ENCODE peak calls at places on chromosomes 6 and 20, in ten cellular contexts. Y, H, M, A, Z, V, E, B, S and G are unnamed samples.
A peak's percentile ranks its signal among the peaks of the same experiment; 100 is the strongest.

GRCh38 chr6:32298632-32299336 is 72.9 kb downstream of the TSBP1 start:
- DNase-seq in Z (no peak), A (no peak), V (no peak), B (no peak), H (no peak), Y (no peak), E (no peak), S (no peak), M (no peak), G (no peak)

GRCh38 chr20:19757487-19757972 is 528 bp upstream of the RIN2 start:
- DNase-seq in A (no peak), V (peak; percentile 78), B (no peak), H (peak; percentile 90), E (no peak), Y (peak; percentile 62), Z (no peak), M (no peak), S (no peak), G (no peak)

GRCh38 chr6:16286151-16286522 is 47.8 kb downstream of the GMPR start:
- DNase-seq in M (peak; percentile 56), V (peak; percentile 72), Y (peak; percentile 53), E (no peak), S (peak; percentile 52), H (no peak), Z (no peak), A (no peak), B (peak; percentile 52), G (no peak)

GRCh38 chr6:11270030-11271027 is 37.9 kb upstream of the NEDD9 start:
- DNase-seq in M (no peak), Y (no peak), B (no peak), S (no peak), Z (no peak), H (no peak), V (no peak), A (no peak), E (no peak), G (no peak)

GRCh38 chr6:138442663-138443062 is 38.6 kb downstream of the HEBP2 start:
- DNase-seq in V (no peak), B (no peak), E (no peak), M (no peak), A (no peak), H (no peak), S (no peak), Y (no peak), Z (no peak), G (no peak)

GRCh38 chr6:161211380-161212035 is 62.4 kb downstream of the AGPAT4 start:
- DNase-seq in V (no peak), S (no peak), E (no peak), M (no peak), A (no peak), B (no peak), Z (no peak), Y (no peak), H (no peak), G (no peak)

GRCh38 chr6:161274488-161274858 is 612 bp upstream of the AGPAT4 start:
- DNase-seq in H (no peak), E (no peak), S (no peak), A (no peak), Z (no peak), M (no peak), Y (no peak), B (no peak), V (peak; percentile 40), G (no peak)

GRCh38 chr6:7196685-7197283 is 89.0 kb downstream of the RREB1 start:
- DNase-seq in B (no peak), E (no peak), V (no peak), Y (no peak), H (no peak), A (no peak), S (no peak), Z (no peak), M (no peak), G (no peak)

GRCh38 chr6:136039185-136039584 is 187.7 kb downstream of the PDE7B start:
- DNase-seq in V (no peak), H (no peak), M (no peak), A (no peak), S (no peak), Z (no peak), B (no peak), E (no peak), Y (no peak), G (no peak)

GRCh38 chr6:69232506-69233194 is 564.2 kb downstream of the LMBRD1 start:
- DNase-seq in Y (peak; percentile 63), M (peak; percentile 55), Z (no peak), E (peak; percentile 74), S (peak; percentile 39), A (no peak), B (peak; percentile 75), H (peak; percentile 79), V (peak; percentile 87), G (peak; percentile 9)

GRCh38 chr6:46325561-46326525 is 155.1 kb upstream of the ENPP5 start:
- DNase-seq in M (peak; percentile 32), Y (peak; percentile 44), E (no peak), B (peak; percentile 21), H (no peak), V (no peak), S (no peak), A (peak; percentile 2), Z (no peak), G (no peak)

GRCh38 chr6:24779416-24779815 is 4.7 kb downstream of the GMNN start:
- DNase-seq in A (no peak), M (no peak), E (no peak), B (no peak), S (no peak), V (no peak), Z (no peak), Y (no peak), H (no peak), G (no peak)

GRCh38 chr20:12966468-12967085 is 42.2 kb upstream of the SPTLC3 start:
- DNase-seq in Y (no peak), M (no peak), Z (no peak), A (no peak), E (peak; percentile 37), V (peak; percentile 79), S (no peak), B (no peak), H (no peak), G (no peak)

GRCh38 chr20:57530327-57530981 is 5.5 kb upstream of the CTCFL start:
- DNase-seq in H (no peak), Y (no peak), V (no peak), A (no peak), B (no peak), S (no peak), Z (no peak), M (no peak), E (no peak), G (no peak)

GRCh38 chr6:37131104-37131959 is 38.6 kb upstream of the PIM1 start:
- DNase-seq in E (no peak), B (no peak), H (no peak), A (no peak), V (no peak), M (no peak), S (no peak), Z (no peak), Y (no peak), G (no peak)

GRCh38 chr6:53465732-53466131 is 79.2 kb downstream of the GCLC start:
- DNase-seq in Y (no peak), S (no peak), V (no peak), M (no peak), H (no peak), A (no peak), E (no peak), B (no peak), Z (no peak), G (no peak)

GRCh38 chr6:24719125-24719931 is at the start of gene C6orf62:
- DNase-seq in Z (peak; percentile 24), S (no peak), Y (no peak), H (no peak), A (peak; percentile 34), B (peak; percentile 80), M (no peak), E (peak; percentile 29), V (peak; percentile 39), G (peak; percentile 60)

GRCh38 chr6:105522626-105523322 is 119.9 kb upstream of the PREP start:
- DNase-seq in Z (no peak), B (no peak), A (no peak), H (no peak), V (no peak), Y (no peak), E (no peak), M (no peak), S (no peak), G (no peak)

GRCh38 chr20:8301655-8302054 is 169.6 kb downstream of the PLCB1 start:
- DNase-seq in S (no peak), E (no peak), M (no peak), Z (no peak), Y (no peak), H (no peak), B (no peak), V (no peak), A (no peak), G (no peak)

GRCh38 chr6:130008236-130008873 is 10.0 kb upstream of the L3MBTL3 start:
- DNase-seq in A (no peak), S (no peak), Y (no peak), M (no peak), B (no peak), V (no peak), Z (no peak), H (no peak), E (no peak), G (no peak)

GRCh38 chr6:165052561-165053500 is 256.6 kb downstream of the C6orf118 start:
- DNase-seq in V (no peak), H (no peak), S (no peak), A (no peak), Y (no peak), E (no peak), B (no peak), M (no peak), Z (no peak), G (no peak)

GRCh38 chr20:1619861-1620444 is at the start of gene SIRPB1:
- DNase-seq in Z (no peak), M (no peak), A (no peak), S (no peak), H (no peak), Y (no peak), E (peak; percentile 90), V (no peak), B (peak; percentile 27), G (no peak)

GRCh38 chr20:38485041-38485440 is 12.4 kb downstream of the RALGAPB start:
- DNase-seq in S (no peak), H (no peak), M (no peak), V (no peak), A (no peak), Y (no peak), Z (no peak), B (no peak), E (no peak), G (no peak)

GRCh38 chr20:62120990-62121775 is 1.1 kb upstream of the LSM14B start:
- DNase-seq in Y (no peak), A (peak; percentile 7), Z (no peak), M (no peak), S (no peak), H (no peak), V (no peak), B (no peak), E (peak; percentile 82), G (no peak)

GRCh38 chr20:50568549-50568942 is 58.4 kb downstream of the PTPN1 start:
- DNase-seq in Z (no peak), A (no peak), E (no peak), M (no peak), H (no peak), Y (no peak), B (no peak), S (no peak), V (no peak), G (no peak)

GRCh38 chr6:75750925-75751324 is 1.9 kb downstream of the MYO6 start:
- DNase-seq in M (no peak), A (no peak), S (no peak), V (no peak), B (no peak), Z (no peak), H (no peak), E (no peak), Y (no peak), G (no peak)

GRCh38 chr6:128508588-128509296 is 11.7 kb downstream of the PTPRK start:
- DNase-seq in A (no peak), V (no peak), M (no peak), B (no peak), E (no peak), Y (no peak), Z (no peak), S (no peak), H (no peak), G (no peak)

GRCh38 chr6:14876778-14877613 is 368.9 kb upstream of the JARID2 start:
- DNase-seq in S (no peak), E (peak; percentile 51), Y (no peak), Z (no peak), B (peak; percentile 52), A (no peak), M (no peak), H (no peak), V (no peak), G (peak; percentile 23)